ENCODE peak calls at places on chromosome 20, in four cellular contexts. A is mesenchymal stem cell, M is neuronal stem cell, P is trophoblast cell. T is an unnamed sample.
A peak's percentile ranks its signal among the peaks of the same experiment; 100 is the strongest.

GRCh38 chr20:37522258-37523011 is 1.4 kb downstream of the NNAT start:
- DNase-seq in P (peak; percentile 66), A (peak; percentile 32), M (no peak), T (peak; percentile 69)

GRCh38 chr20:37363221-37364012 is 17.5 kb downstream of the SRC start:
- DNase-seq in A (no peak), P (no peak), M (no peak), T (no peak)

GRCh38 chr20:1894951-1895673 is at the start of gene SIRPA:
- DNase-seq in A (peak; percentile 80), P (peak; percentile 10), M (peak; percentile 45), T (peak; percentile 48)

GRCh38 chr20:21301940-21302644 is 1.0 kb upstream of the XRN2 start:
- DNase-seq in M (no peak), P (no peak), A (no peak), T (no peak)

GRCh38 chr20:51869002-51869401 is 66.7 kb upstream of the SALL4 start:
- DNase-seq in P (no peak), A (no peak), M (no peak), T (no peak)

GRCh38 chr20:63963348-63963741 is 6.4 kb downstream of the ZNF512B start:
- DNase-seq in P (no peak), A (no peak), M (no peak), T (no peak)

GRCh38 chr20:35718972-35719635 is 19.9 kb downstream of the ROMO1 start:
- DNase-seq in P (no peak), M (no peak), A (no peak), T (no peak)

GRCh38 chr20:35575958-35576357 is 34.1 kb downstream of the ERGIC3 start:
- DNase-seq in P (no peak), M (no peak), A (no peak), T (no peak)

GRCh38 chr20:45052698-45053440 is 48.1 kb downstream of the KCNS1 start:
- DNase-seq in A (peak; percentile 68), M (no peak), P (no peak), T (no peak)

GRCh38 chr20:54011352-54011751 is 59.0 kb downstream of the BCAS1 start:
- DNase-seq in M (no peak), P (no peak), A (no peak), T (no peak)

GRCh38 chr20:61662226-61662945 is 403.3 kb downstream of the TAF4 start:
- DNase-seq in P (no peak), M (no peak), A (no peak), T (peak; percentile 64)
- H3K18ac ChIP-seq in P (no peak overlapping the region), M (peak overlapping the region; percentile 86), A (no peak overlapping the region), T (no peak overlapping the region)

GRCh38 chr20:31606928-31607639 is 2.0 kb downstream of the ID1 start:
- DNase-seq in M (no peak), A (peak; percentile 95), P (peak; percentile 81), T (peak; percentile 69)

GRCh38 chr20:31607640-31608255 is 2.7 kb downstream of the ID1 start:
- DNase-seq in P (peak; percentile 54), A (no peak), M (no peak), T (no peak)

GRCh38 chr20:31605902-31606677 is 1.0 kb downstream of the ID1 start:
- DNase-seq in A (peak; percentile 52), M (no peak), P (peak; percentile 45), T (peak; percentile 50)

GRCh38 chr20:31605031-31605901 is at the start of gene ID1:
- DNase-seq in A (peak; percentile 100), M (peak; percentile 90), P (peak; percentile 97), T (peak; percentile 94)

DNA sequence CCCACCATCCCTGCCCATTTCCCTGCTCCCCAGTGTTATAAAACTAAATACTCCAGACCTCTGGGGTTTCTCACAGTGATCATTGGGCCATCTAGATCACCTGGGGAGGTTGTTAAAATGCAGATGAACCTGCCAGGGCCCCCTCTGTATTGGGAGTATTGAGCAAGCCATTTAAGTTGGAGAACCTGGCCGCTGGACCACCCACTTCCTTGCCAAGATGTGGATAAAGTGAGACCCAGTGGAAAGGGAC is 1.5 kb downstream of the ID1 start:
- DNase-seq in M (no peak), A (peak; percentile 51), P (peak; percentile 64), T (peak; percentile 73)
- H2BK120ac ChIP-seq in M (no peak overlapping the region), A (no peak overlapping the region), P (peak overlapping the region; percentile 96), T (no peak overlapping the region)

GRCh38 chr20:17562804-17563305 is 7.0 kb upstream of the DSTN start:
- DNase-seq in P (peak; percentile 56), A (peak; percentile 90), M (no peak), T (no peak)
- H3K18ac ChIP-seq in P (no peak overlapping the region), A (peak overlapping the region; percentile 46), M (no peak overlapping the region), T (no peak overlapping the region)

DNA sequence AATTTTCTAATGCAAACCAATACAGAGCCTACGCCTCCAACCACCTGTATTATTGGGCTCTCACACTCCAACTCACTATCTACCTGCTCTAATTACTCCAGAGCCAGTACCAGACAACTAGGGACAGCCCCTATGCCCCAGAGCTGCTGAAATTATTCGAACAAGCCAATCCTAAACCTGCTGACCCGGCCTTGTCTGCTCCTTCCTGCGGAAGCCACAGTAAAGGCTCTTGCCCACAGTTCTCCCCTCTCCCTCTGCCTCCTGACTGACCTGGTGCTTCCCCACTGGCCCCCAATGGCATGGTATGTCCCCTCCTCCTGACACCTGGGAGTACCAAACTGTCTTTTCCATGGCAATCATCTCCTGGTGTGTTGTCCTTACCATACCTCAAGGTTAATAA is 4.1 kb upstream of the TOX2 start:
- DNase-seq in M (no peak), P (no peak), A (no peak), T (no peak)
- H2BK120ac ChIP-seq in M (no peak overlapping the region), P (no peak overlapping the region), A (no peak overlapping the region), T (no peak overlapping the region)

GRCh38 chr20:46118481-46119020 is 437 bp downstream of the CD40 start:
- DNase-seq in P (no peak), A (peak; percentile 5), M (no peak), T (peak; percentile 71)
- H3K18ac ChIP-seq in P (no peak overlapping the region), A (no peak overlapping the region), M (no peak overlapping the region), T (no peak overlapping the region)

DNA sequence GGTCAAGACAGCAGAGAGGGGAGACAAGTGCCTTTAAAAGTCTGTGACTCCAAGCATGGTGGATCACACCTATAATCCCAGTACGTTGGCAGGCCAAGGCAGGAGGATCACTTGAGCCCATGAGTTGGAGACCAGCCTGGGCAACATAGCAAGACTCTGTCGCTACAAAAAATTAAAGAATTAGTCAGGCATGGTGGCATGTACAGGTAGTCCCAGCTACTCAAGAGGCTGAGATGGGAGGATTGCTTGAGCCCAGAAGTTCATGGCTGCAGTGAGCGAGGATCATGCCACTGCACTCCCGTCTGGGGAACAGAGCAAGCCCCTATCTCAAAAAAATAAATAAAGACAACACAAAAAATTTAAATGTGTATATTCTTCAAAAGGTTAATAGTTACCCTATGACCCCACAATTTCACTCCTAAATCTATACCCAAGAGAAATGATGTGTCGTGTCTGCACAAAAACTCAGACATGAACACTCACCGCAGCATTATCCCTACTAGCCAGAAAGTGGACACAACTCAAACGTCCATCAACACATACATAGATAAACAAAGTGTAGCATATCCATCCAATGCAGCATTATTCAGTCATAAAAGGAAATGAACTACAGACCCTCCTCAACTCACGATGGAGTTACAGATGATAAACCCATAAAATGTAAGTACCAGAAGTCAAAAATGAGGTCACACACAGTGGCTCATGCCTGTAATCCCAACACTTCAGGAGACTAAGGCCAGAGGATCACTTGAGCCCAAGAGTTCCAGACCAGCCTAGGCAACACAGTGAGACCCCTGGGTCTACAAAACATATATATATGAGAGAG is 23.9 kb downstream of the ZMYND8 start:
- DNase-seq in P (no peak), A (no peak), M (no peak), T (no peak)
- H2BK120ac ChIP-seq in P (peak overlapping the region; percentile 47), A (peak overlapping the region; percentile 54), M (no peak overlapping the region), T (no peak overlapping the region)

GRCh38 chr20:50625986-50626677 is 65.2 kb downstream of the RIPOR3 start:
- DNase-seq in M (no peak), P (peak; percentile 64), A (peak; percentile 54), T (peak; percentile 93)
- H3K18ac ChIP-seq in M (peak overlapping the region; percentile 5), P (peak overlapping the region; percentile 4), A (peak overlapping the region; percentile 68), T (no peak overlapping the region)

DNA sequence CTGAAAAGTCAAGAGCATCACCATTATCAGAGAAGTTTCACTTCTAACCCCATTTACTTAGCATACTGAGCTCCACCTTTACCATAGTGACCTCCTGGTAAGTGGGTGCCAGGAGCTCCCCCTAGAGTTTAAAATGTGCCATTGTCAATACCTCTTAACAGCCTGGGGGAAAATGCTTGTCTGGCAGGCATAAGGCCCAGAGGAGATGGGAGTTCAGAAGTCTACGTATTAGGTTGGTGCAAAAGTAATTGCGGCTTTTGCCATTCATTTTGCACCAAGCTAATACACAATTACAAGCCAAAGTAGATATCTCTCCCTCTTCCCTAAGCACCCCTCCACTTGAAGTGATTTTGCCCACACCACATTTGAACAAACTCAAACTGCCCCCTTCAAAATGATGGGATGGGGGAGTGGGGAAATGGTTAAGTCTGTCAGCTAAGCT is 919.0 kb downstream of the KIF16B start:
- DNase-seq in A (peak; percentile 57), P (peak; percentile 90), M (peak; percentile 54), T (peak; percentile 80)
- H2BK120ac ChIP-seq in A (no peak overlapping the region), P (no peak overlapping the region), M (no peak overlapping the region), T (no peak overlapping the region)